ENCODE peak calls at places on chromosomes 13 and 19, in ten cellular contexts. E, S, X, K, C, Y, R, F, T and G are unnamed samples.
A peak's percentile ranks its signal among the peaks of the same experiment; 100 is the strongest.

GRCh38 chr19:8366961-8367326 is 3.0 kb downstream of the ANGPTL4 start:
- DNase-seq in E (no peak), S (no peak), X (no peak), K (peak; percentile 87), C (no peak), Y (peak; percentile 81), R (no peak), F (no peak), T (no peak), G (no peak)

GRCh38 chr19:47226426-47227346 is 4.3 kb downstream of the BBC3 start:
- DNase-seq in E (peak; percentile 92), S (peak; percentile 85), X (peak; percentile 80), K (peak; percentile 94), C (peak; percentile 84), Y (peak; percentile 73), R (peak; percentile 93), F (peak; percentile 66), T (no peak), G (peak; percentile 84)

GRCh38 chr19:739998-740715 is 10.8 kb upstream of the MISP start:
- DNase-seq in E (peak; percentile 44), S (no peak), X (no peak), K (no peak), C (no peak), Y (no peak), R (no peak), F (no peak), T (no peak), G (no peak)

GRCh38 chr19:1648926-1649541 is 3.4 kb downstream of the TCF3 start:
- DNase-seq in E (no peak), S (no peak), X (no peak), K (no peak), C (no peak), Y (no peak), R (no peak), F (no peak), T (no peak), G (no peak)

GRCh38 chr19:55494172-55494761 is 6.0 kb downstream of the SSC5D start:
- DNase-seq in E (peak; percentile 78), S (no peak), X (no peak), K (peak; percentile 81), C (no peak), Y (peak; percentile 90), R (no peak), F (peak; percentile 13), T (no peak), G (peak; percentile 76)

GRCh38 chr13:102580552-102581169 is 16.1 kb upstream of the TPP2 start:
- DNase-seq in E (no peak), S (peak; percentile 72), X (no peak), K (no peak), C (no peak), Y (no peak), R (no peak), F (peak; percentile 45), T (peak; percentile 69), G (peak; percentile 38)

GRCh38 chr19:42634409-42635232 is 39.9 kb upstream of the CEACAM8 start:
- DNase-seq in E (no peak), S (peak; percentile 22), X (peak; percentile 44), K (no peak), C (peak; percentile 73), Y (no peak), R (no peak), F (peak; percentile 42), T (peak; percentile 58), G (no peak)

GRCh38 chr13:53200498-53201453 is 172.2 kb downstream of the OLFM4 start:
- DNase-seq in E (peak; percentile 70), S (peak; percentile 33), X (peak; percentile 33), K (peak; percentile 65), C (no peak), Y (peak; percentile 36), R (no peak), F (peak; percentile 8), T (peak; percentile 61), G (peak; percentile 13)

GRCh38 chr13:110644892-110645521 is 29.7 kb downstream of the NAXD start:
- DNase-seq in E (peak; percentile 83), S (no peak), X (peak; percentile 77), K (peak; percentile 90), C (no peak), Y (peak; percentile 78), R (peak; percentile 88), F (peak; percentile 83), T (peak; percentile 31), G (peak; percentile 57)

GRCh38 chr13:51105046-51105445 is 6.0 kb downstream of the C13orf42 start:
- DNase-seq in E (no peak), S (no peak), X (no peak), K (no peak), C (no peak), Y (no peak), R (no peak), F (no peak), T (no peak), G (no peak)

GRCh38 chr19:39435499-39436349 is at the start of gene RPS16:
- DNase-seq in E (peak; percentile 100), S (peak; percentile 96), X (peak; percentile 99), K (peak; percentile 100), C (peak; percentile 95), Y (peak; percentile 99), R (peak; percentile 99), F (peak; percentile 99), T (peak; percentile 99), G (peak; percentile 99)

GRCh38 chr19:57816652-57817051 is 1.9 kb upstream of the ZNF552 start:
- DNase-seq in E (no peak), S (no peak), X (no peak), K (no peak), C (no peak), Y (no peak), R (no peak), F (no peak), T (no peak), G (no peak)

DNA sequence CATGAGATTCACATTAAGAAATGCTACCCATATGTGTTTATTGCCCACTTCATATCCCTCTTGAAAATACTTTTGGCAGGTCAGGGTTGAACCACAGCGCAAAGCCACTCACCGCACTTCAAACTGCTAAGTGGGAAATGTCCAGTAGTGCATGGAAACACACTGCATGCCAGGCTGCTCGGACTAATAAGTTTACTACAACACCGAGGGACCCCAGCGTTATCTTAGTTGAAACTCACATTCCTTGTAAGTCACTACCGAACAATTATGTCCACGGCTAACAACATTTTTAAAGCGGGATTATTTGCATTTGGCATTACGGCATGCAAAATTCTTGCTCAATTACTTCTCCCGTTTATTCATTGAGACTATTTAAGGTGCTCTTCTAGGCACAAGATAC is 4.0 kb downstream of the BRD4 start:
- DNase-seq in E (no peak), S (no peak), X (no peak), K (no peak), C (no peak), Y (no peak), R (no peak), F (no peak), T (no peak), G (no peak)
- H3K4me1 ChIP-seq in E (peaks cover 82% of the 10 kb centered on the region), S (peaks cover 76% of the 10 kb centered on the region), X (peaks cover 77% of the 10 kb centered on the region), K (no peaks in the 10 kb centered on the region), C (peaks cover 77% of the 10 kb centered on the region), Y (peaks cover 36% of the 10 kb centered on the region), R (peaks cover 69% of the 10 kb centered on the region), F (peaks cover 12% of the 10 kb centered on the region), T (peaks cover 48% of the 10 kb centered on the region), G (peaks cover 25% of the 10 kb centered on the region)

GRCh38 chr19:3409346-3410064 is 43.1 kb downstream of the NFIC start:
- DNase-seq in E (peak; percentile 97), S (peak; percentile 61), X (peak; percentile 47), K (peak; percentile 98), C (no peak), Y (no peak), R (no peak), F (peak; percentile 46), T (no peak), G (peak; percentile 71)
- H3K4me1 ChIP-seq in E (peaks cover 38% of the 10 kb centered on the region), S (peaks cover 23% of the 10 kb centered on the region), X (peaks cover 53% of the 10 kb centered on the region), K (no peaks in the 10 kb centered on the region), C (peaks cover 7% of the 10 kb centered on the region), Y (peaks cover 13% of the 10 kb centered on the region), R (peaks cover 25% of the 10 kb centered on the region), F (no peaks in the 10 kb centered on the region), T (peaks cover 15% of the 10 kb centered on the region), G (peaks cover 34% of the 10 kb centered on the region)

DNA sequence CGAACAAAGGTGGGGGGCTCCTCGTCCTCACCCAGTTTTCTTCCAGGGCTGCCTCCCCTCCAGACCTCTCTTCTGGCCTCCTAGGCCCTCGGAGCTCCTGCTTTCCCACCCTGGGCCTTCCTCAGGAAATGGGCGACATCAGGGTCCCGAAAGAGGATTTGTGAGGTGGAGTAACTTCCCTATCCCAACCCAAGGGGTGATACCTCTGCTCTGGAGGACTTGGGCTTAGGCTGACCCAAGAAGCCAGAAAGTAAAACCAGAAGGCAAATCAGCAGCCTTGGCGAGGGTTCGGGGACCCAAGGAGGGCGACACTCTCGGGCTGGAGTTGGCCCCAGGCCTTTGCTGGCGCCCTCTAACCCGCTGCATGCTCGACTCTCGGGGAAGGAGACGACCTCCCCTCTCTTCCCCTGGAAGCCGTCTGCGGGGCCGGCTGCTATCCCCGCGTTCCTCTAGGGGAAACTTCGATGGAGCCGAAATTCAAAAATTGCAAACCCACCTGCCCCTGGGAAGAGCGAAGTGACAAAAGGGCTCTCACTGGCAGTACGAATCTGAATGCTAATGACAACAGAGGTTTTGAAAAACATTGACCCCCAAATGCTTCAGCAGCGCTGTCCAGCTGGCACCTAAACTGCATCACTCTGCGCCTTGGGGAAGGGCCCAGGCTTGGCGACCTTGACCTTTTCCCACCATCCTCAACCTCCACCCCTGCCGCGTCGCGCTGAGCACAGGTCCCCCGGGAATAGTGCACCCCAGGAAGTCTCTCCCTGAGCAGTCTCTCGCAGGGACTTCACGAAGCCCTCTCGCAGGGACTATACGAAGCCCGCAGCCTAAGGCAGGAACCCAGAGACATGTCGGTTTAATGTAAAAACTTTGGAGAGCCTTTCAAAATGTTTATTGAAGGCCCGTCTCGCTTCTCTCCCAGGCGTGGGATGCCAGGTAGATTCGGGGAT is 2.4 kb downstream of the PDX1 start:
- DNase-seq in E (no peak), S (no peak), X (no peak), K (no peak), C (no peak), Y (no peak), R (no peak), F (no peak), T (no peak), G (no peak)
- H3K4me1 ChIP-seq in E (peaks cover 21% of the 10 kb centered on the region), S (peaks cover 33% of the 10 kb centered on the region), X (peaks cover 46% of the 10 kb centered on the region), K (no peaks in the 10 kb centered on the region), C (no peaks in the 10 kb centered on the region), Y (peaks cover 1% of the 10 kb centered on the region), R (peaks cover 41% of the 10 kb centered on the region), F (no peaks in the 10 kb centered on the region), T (peaks cover 16% of the 10 kb centered on the region), G (peaks cover 44% of the 10 kb centered on the region)

GRCh38 chr19:48989701-48990291 is 3.3 kb downstream of the GYS1 start:
- DNase-seq in E (peak; percentile 90), S (no peak), X (no peak), K (no peak), C (no peak), Y (no peak), R (no peak), F (no peak), T (no peak), G (peak; percentile 70)

GRCh38 chr19:48991823-48992570 is 1.1 kb downstream of the GYS1 start:
- DNase-seq in E (peak; percentile 77), S (peak; percentile 71), X (peak; percentile 65), K (peak; percentile 88), C (peak; percentile 75), Y (peak; percentile 60), R (peak; percentile 90), F (no peak), T (peak; percentile 68), G (peak; percentile 74)

GRCh38 chr19:48992571-48993174 is 436 bp downstream of the GYS1 start:
- DNase-seq in E (no peak), S (no peak), X (no peak), K (peak; percentile 81), C (no peak), Y (peak; percentile 54), R (peak; percentile 69), F (no peak), T (no peak), G (no peak)

GRCh38 chr19:48990400-48990799 is 2.7 kb downstream of the GYS1 start:
- DNase-seq in E (no peak), S (no peak), X (no peak), K (no peak), C (no peak), Y (no peak), R (no peak), F (no peak), T (no peak), G (no peak)

GRCh38 chr19:48991011-48991609 is 2.0 kb downstream of the GYS1 start:
- DNase-seq in E (no peak), S (no peak), X (no peak), K (peak; percentile 67), C (no peak), Y (no peak), R (no peak), F (no peak), T (no peak), G (no peak)
- H3K4me1 ChIP-seq in E (peaks cover 64% of the 10 kb centered on the region), S (peaks cover 25% of the 10 kb centered on the region), X (peaks cover 38% of the 10 kb centered on the region), K (no peaks in the 10 kb centered on the region), C (peaks cover 20% of the 10 kb centered on the region), Y (peaks cover 16% of the 10 kb centered on the region), R (peaks cover 28% of the 10 kb centered on the region), F (no peaks in the 10 kb centered on the region), T (peaks cover 14% of the 10 kb centered on the region), G (peaks cover 51% of the 10 kb centered on the region)